ENCODE peak calls at places on chromosomes 6 and 20, in seven cellular contexts. One of them, this sample, is unnamed.
A peak's percentile ranks its signal among the peaks of the same experiment; 100 is the strongest.

GRCh38 chr6:80143312-80143960 is 37.0 kb downstream of the BCKDHB start:
- DNase-seq in mesothelial cell of epicardium: no peak
- DNase-seq in GM04503: peak; percentile 64
- DNase-seq in MCF 10A: peak; percentile 98
- DNase-seq in HT1080: peak; percentile 87
- DNase-seq in activated T-cell treated with anti-CD3 and anti-CD28 coated beads for 1 hour: no peak
- DNase-seq in activated effector memory CD4-positive, alpha-beta T cell treated with anti-CD3 and anti-CD28 coated beads, Interleukin-2, amount 50 U/mL, for 16 hours: no peak
- DNase-seq in this sample: peak; percentile 46

GRCh38 chr6:38570750-38571149 is 69.0 kb downstream of the BTBD9 start:
- DNase-seq in mesothelial cell of epicardium: no peak
- DNase-seq in GM04503: no peak
- DNase-seq in MCF 10A: peak; percentile 5
- DNase-seq in HT1080: no peak
- DNase-seq in activated T-cell treated with anti-CD3 and anti-CD28 coated beads for 1 hour: no peak
- DNase-seq in activated effector memory CD4-positive, alpha-beta T cell treated with anti-CD3 and anti-CD28 coated beads, Interleukin-2, amount 50 U/mL, for 16 hours: no peak
- DNase-seq in this sample: no peak

GRCh38 chr6:108001696-108002231 is 43.8 kb upstream of the SEC63 start:
- DNase-seq in mesothelial cell of epicardium: no peak
- DNase-seq in GM04503: no peak
- DNase-seq in MCF 10A: no peak
- DNase-seq in HT1080: no peak
- DNase-seq in activated T-cell treated with anti-CD3 and anti-CD28 coated beads for 1 hour: no peak
- DNase-seq in activated effector memory CD4-positive, alpha-beta T cell treated with anti-CD3 and anti-CD28 coated beads, Interleukin-2, amount 50 U/mL, for 16 hours: no peak
- DNase-seq in this sample: no peak

GRCh38 chr6:113847435-113847834 is 9.7 kb upstream of the MARCKS start:
- DNase-seq in mesothelial cell of epicardium: no peak
- DNase-seq in GM04503: no peak
- DNase-seq in MCF 10A: no peak
- DNase-seq in HT1080: peak; percentile 29
- DNase-seq in activated T-cell treated with anti-CD3 and anti-CD28 coated beads for 1 hour: no peak
- DNase-seq in activated effector memory CD4-positive, alpha-beta T cell treated with anti-CD3 and anti-CD28 coated beads, Interleukin-2, amount 50 U/mL, for 16 hours: no peak
- DNase-seq in this sample: no peak

GRCh38 chr6:108080010-108080780 is 5.7 kb upstream of the OSTM1 start:
- DNase-seq in mesothelial cell of epicardium: no peak
- DNase-seq in GM04503: peak; percentile 16
- DNase-seq in MCF 10A: peak; percentile 30
- DNase-seq in HT1080: peak; percentile 54
- DNase-seq in activated T-cell treated with anti-CD3 and anti-CD28 coated beads for 1 hour: no peak
- DNase-seq in activated effector memory CD4-positive, alpha-beta T cell treated with anti-CD3 and anti-CD28 coated beads, Interleukin-2, amount 50 U/mL, for 16 hours: no peak
- DNase-seq in this sample: no peak

GRCh38 chr20:6122111-6122872 is 538 bp downstream of the FERMT1 start:
- DNase-seq in mesothelial cell of epicardium: peak; percentile 47
- DNase-seq in GM04503: no peak
- DNase-seq in MCF 10A: peak; percentile 54
- DNase-seq in HT1080: peak; percentile 15
- DNase-seq in activated T-cell treated with anti-CD3 and anti-CD28 coated beads for 1 hour: no peak
- DNase-seq in activated effector memory CD4-positive, alpha-beta T cell treated with anti-CD3 and anti-CD28 coated beads, Interleukin-2, amount 50 U/mL, for 16 hours: no peak
- DNase-seq in this sample: no peak

GRCh38 chr6:145814035-145814500 is 527 bp downstream of the FBXO30 start:
- DNase-seq in mesothelial cell of epicardium: no peak
- DNase-seq in GM04503: no peak
- DNase-seq in MCF 10A: peak; percentile 66
- DNase-seq in HT1080: no peak
- DNase-seq in activated T-cell treated with anti-CD3 and anti-CD28 coated beads for 1 hour: no peak
- DNase-seq in activated effector memory CD4-positive, alpha-beta T cell treated with anti-CD3 and anti-CD28 coated beads, Interleukin-2, amount 50 U/mL, for 16 hours: peak; percentile 73
- DNase-seq in this sample: no peak

GRCh38 chr6:169271158-169271936 is 17.7 kb upstream of the THBS2 start:
- DNase-seq in mesothelial cell of epicardium: no peak
- DNase-seq in GM04503: no peak
- DNase-seq in MCF 10A: no peak
- DNase-seq in HT1080: no peak
- DNase-seq in activated T-cell treated with anti-CD3 and anti-CD28 coated beads for 1 hour: no peak
- DNase-seq in activated effector memory CD4-positive, alpha-beta T cell treated with anti-CD3 and anti-CD28 coated beads, Interleukin-2, amount 50 U/mL, for 16 hours: no peak
- DNase-seq in this sample: no peak

GRCh38 chr6:169371344-169372144 is 117.9 kb upstream of the THBS2 start:
- DNase-seq in mesothelial cell of epicardium: no peak
- DNase-seq in GM04503: no peak
- DNase-seq in MCF 10A: peak; percentile 22
- DNase-seq in HT1080: peak; percentile 21
- DNase-seq in activated T-cell treated with anti-CD3 and anti-CD28 coated beads for 1 hour: no peak
- DNase-seq in activated effector memory CD4-positive, alpha-beta T cell treated with anti-CD3 and anti-CD28 coated beads, Interleukin-2, amount 50 U/mL, for 16 hours: no peak
- DNase-seq in this sample: no peak

GRCh38 chr6:90286884-90287488 is 9.7 kb downstream of the BACH2 start:
- DNase-seq in mesothelial cell of epicardium: no peak
- DNase-seq in GM04503: no peak
- DNase-seq in MCF 10A: peak; percentile 69
- DNase-seq in HT1080: peak; percentile 59
- DNase-seq in activated T-cell treated with anti-CD3 and anti-CD28 coated beads for 1 hour: no peak
- DNase-seq in activated effector memory CD4-positive, alpha-beta T cell treated with anti-CD3 and anti-CD28 coated beads, Interleukin-2, amount 50 U/mL, for 16 hours: peak; percentile 79
- DNase-seq in this sample: no peak

GRCh38 chr6:70685494-70686180 is 18.0 kb downstream of the SMAP1 start:
- DNase-seq in mesothelial cell of epicardium: no peak
- DNase-seq in GM04503: no peak
- DNase-seq in MCF 10A: no peak
- DNase-seq in HT1080: no peak
- DNase-seq in activated T-cell treated with anti-CD3 and anti-CD28 coated beads for 1 hour: no peak
- DNase-seq in activated effector memory CD4-positive, alpha-beta T cell treated with anti-CD3 and anti-CD28 coated beads, Interleukin-2, amount 50 U/mL, for 16 hours: no peak
- DNase-seq in this sample: no peak

GRCh38 chr6:89110288-89110687 is 7.6 kb downstream of the SRSF12 start:
- DNase-seq in mesothelial cell of epicardium: no peak
- DNase-seq in GM04503: no peak
- DNase-seq in MCF 10A: no peak
- DNase-seq in HT1080: no peak
- DNase-seq in activated T-cell treated with anti-CD3 and anti-CD28 coated beads for 1 hour: no peak
- DNase-seq in activated effector memory CD4-positive, alpha-beta T cell treated with anti-CD3 and anti-CD28 coated beads, Interleukin-2, amount 50 U/mL, for 16 hours: no peak
- DNase-seq in this sample: no peak

GRCh38 chr6:168219804-168220203 is 99.8 kb downstream of the DACT2 start:
- DNase-seq in mesothelial cell of epicardium: no peak
- DNase-seq in GM04503: no peak
- DNase-seq in MCF 10A: no peak
- DNase-seq in HT1080: no peak
- DNase-seq in activated T-cell treated with anti-CD3 and anti-CD28 coated beads for 1 hour: no peak
- DNase-seq in activated effector memory CD4-positive, alpha-beta T cell treated with anti-CD3 and anti-CD28 coated beads, Interleukin-2, amount 50 U/mL, for 16 hours: no peak
- DNase-seq in this sample: no peak

GRCh38 chr20:63056236-63057132 is 49.7 kb upstream of the BHLHE23 start:
- DNase-seq in mesothelial cell of epicardium: peak; percentile 77
- DNase-seq in GM04503: no peak
- DNase-seq in MCF 10A: peak; percentile 11
- DNase-seq in HT1080: no peak
- DNase-seq in activated T-cell treated with anti-CD3 and anti-CD28 coated beads for 1 hour: peak; percentile 38
- DNase-seq in activated effector memory CD4-positive, alpha-beta T cell treated with anti-CD3 and anti-CD28 coated beads, Interleukin-2, amount 50 U/mL, for 16 hours: peak; percentile 81
- DNase-seq in this sample: no peak

GRCh38 chr20:47727909-47728361 is 57.3 kb downstream of the SULF2 start:
- DNase-seq in mesothelial cell of epicardium: no peak
- DNase-seq in GM04503: no peak
- DNase-seq in MCF 10A: no peak
- DNase-seq in HT1080: no peak
- DNase-seq in activated T-cell treated with anti-CD3 and anti-CD28 coated beads for 1 hour: no peak
- DNase-seq in activated effector memory CD4-positive, alpha-beta T cell treated with anti-CD3 and anti-CD28 coated beads, Interleukin-2, amount 50 U/mL, for 16 hours: peak; percentile 63
- DNase-seq in this sample: no peak

GRCh38 chr20:38673261-38673660 is 51.0 kb upstream of the SLC32A1 start:
- DNase-seq in mesothelial cell of epicardium: no peak
- DNase-seq in GM04503: no peak
- DNase-seq in MCF 10A: no peak
- DNase-seq in HT1080: no peak
- DNase-seq in activated T-cell treated with anti-CD3 and anti-CD28 coated beads for 1 hour: no peak
- DNase-seq in activated effector memory CD4-positive, alpha-beta T cell treated with anti-CD3 and anti-CD28 coated beads, Interleukin-2, amount 50 U/mL, for 16 hours: no peak
- DNase-seq in this sample: no peak

GRCh38 chr6:43769526-43770416 is at the start of gene VEGFA:
- DNase-seq in mesothelial cell of epicardium: peak; percentile 96
- DNase-seq in GM04503: peak; percentile 47
- DNase-seq in MCF 10A: peak; percentile 87
- DNase-seq in HT1080: peak; percentile 85
- DNase-seq in activated T-cell treated with anti-CD3 and anti-CD28 coated beads for 1 hour: peak; percentile 89
- DNase-seq in activated effector memory CD4-positive, alpha-beta T cell treated with anti-CD3 and anti-CD28 coated beads, Interleukin-2, amount 50 U/mL, for 16 hours: peak; percentile 95
- DNase-seq in this sample: peak; percentile 62

GRCh38 chr20:2515203-2515602 is 6.5 kb upstream of the ZNF343 start:
- DNase-seq in mesothelial cell of epicardium: no peak
- DNase-seq in GM04503: no peak
- DNase-seq in MCF 10A: no peak
- DNase-seq in HT1080: no peak
- DNase-seq in activated T-cell treated with anti-CD3 and anti-CD28 coated beads for 1 hour: no peak
- DNase-seq in activated effector memory CD4-positive, alpha-beta T cell treated with anti-CD3 and anti-CD28 coated beads, Interleukin-2, amount 50 U/mL, for 16 hours: no peak
- DNase-seq in this sample: no peak

GRCh38 chr6:157823001-157823522 is at the start of gene SNX9:
- DNase-seq in mesothelial cell of epicardium: peak; percentile 63
- DNase-seq in GM04503: no peak
- DNase-seq in MCF 10A: peak; percentile 70
- DNase-seq in HT1080: peak; percentile 39
- DNase-seq in activated T-cell treated with anti-CD3 and anti-CD28 coated beads for 1 hour: peak; percentile 51
- DNase-seq in activated effector memory CD4-positive, alpha-beta T cell treated with anti-CD3 and anti-CD28 coated beads, Interleukin-2, amount 50 U/mL, for 16 hours: peak; percentile 90
- DNase-seq in this sample: peak; percentile 43

GRCh38 chr6:128759901-128760300 is 123.0 kb upstream of the LAMA2 start:
- DNase-seq in mesothelial cell of epicardium: no peak
- DNase-seq in GM04503: no peak
- DNase-seq in MCF 10A: no peak
- DNase-seq in HT1080: no peak
- DNase-seq in activated T-cell treated with anti-CD3 and anti-CD28 coated beads for 1 hour: no peak
- DNase-seq in activated effector memory CD4-positive, alpha-beta T cell treated with anti-CD3 and anti-CD28 coated beads, Interleukin-2, amount 50 U/mL, for 16 hours: no peak
- DNase-seq in this sample: no peak

GRCh38 chr20:4666001-4666470 is 55.7 kb upstream of the PRND start:
- DNase-seq in mesothelial cell of epicardium: no peak
- DNase-seq in GM04503: no peak
- DNase-seq in MCF 10A: peak; percentile 80
- DNase-seq in HT1080: peak; percentile 97
- DNase-seq in activated T-cell treated with anti-CD3 and anti-CD28 coated beads for 1 hour: peak; percentile 16
- DNase-seq in activated effector memory CD4-positive, alpha-beta T cell treated with anti-CD3 and anti-CD28 coated beads, Interleukin-2, amount 50 U/mL, for 16 hours: peak; percentile 83
- DNase-seq in this sample: no peak

GRCh38 chr6:85923013-85923430 is 280.3 kb upstream of the SYNCRIP start:
- DNase-seq in mesothelial cell of epicardium: no peak
- DNase-seq in GM04503: peak; percentile 21
- DNase-seq in MCF 10A: peak; percentile 71
- DNase-seq in HT1080: peak; percentile 67
- DNase-seq in activated T-cell treated with anti-CD3 and anti-CD28 coated beads for 1 hour: no peak
- DNase-seq in activated effector memory CD4-positive, alpha-beta T cell treated with anti-CD3 and anti-CD28 coated beads, Interleukin-2, amount 50 U/mL, for 16 hours: no peak
- DNase-seq in this sample: peak; percentile 58

GRCh38 chr6:47669684-47670515 is 28.5 kb upstream of the ADGRF4 start:
- DNase-seq in mesothelial cell of epicardium: no peak
- DNase-seq in GM04503: no peak
- DNase-seq in MCF 10A: peak; percentile 82
- DNase-seq in HT1080: peak; percentile 13
- DNase-seq in activated T-cell treated with anti-CD3 and anti-CD28 coated beads for 1 hour: no peak
- DNase-seq in activated effector memory CD4-positive, alpha-beta T cell treated with anti-CD3 and anti-CD28 coated beads, Interleukin-2, amount 50 U/mL, for 16 hours: no peak
- DNase-seq in this sample: peak; percentile 60

GRCh38 chr6:119390276-119390793 is 40.8 kb upstream of the MAN1A1 start:
- DNase-seq in mesothelial cell of epicardium: no peak
- DNase-seq in GM04503: no peak
- DNase-seq in MCF 10A: no peak
- DNase-seq in HT1080: peak; percentile 28
- DNase-seq in activated T-cell treated with anti-CD3 and anti-CD28 coated beads for 1 hour: no peak
- DNase-seq in activated effector memory CD4-positive, alpha-beta T cell treated with anti-CD3 and anti-CD28 coated beads, Interleukin-2, amount 50 U/mL, for 16 hours: no peak
- DNase-seq in this sample: no peak

GRCh38 chr20:63183422-63184146 is 32.3 kb downstream of the YTHDF1 start:
- DNase-seq in mesothelial cell of epicardium: no peak
- DNase-seq in GM04503: no peak
- DNase-seq in MCF 10A: peak; percentile 49
- DNase-seq in HT1080: no peak
- DNase-seq in activated T-cell treated with anti-CD3 and anti-CD28 coated beads for 1 hour: peak; percentile 40
- DNase-seq in activated effector memory CD4-positive, alpha-beta T cell treated with anti-CD3 and anti-CD28 coated beads, Interleukin-2, amount 50 U/mL, for 16 hours: peak; percentile 82
- DNase-seq in this sample: no peak

GRCh38 chr6:23244300-23244699 is 674.9 kb downstream of the HDGFL1 start:
- DNase-seq in mesothelial cell of epicardium: no peak
- DNase-seq in GM04503: no peak
- DNase-seq in MCF 10A: peak; percentile 77
- DNase-seq in HT1080: peak; percentile 60
- DNase-seq in activated T-cell treated with anti-CD3 and anti-CD28 coated beads for 1 hour: no peak
- DNase-seq in activated effector memory CD4-positive, alpha-beta T cell treated with anti-CD3 and anti-CD28 coated beads, Interleukin-2, amount 50 U/mL, for 16 hours: no peak
- DNase-seq in this sample: no peak

GRCh38 chr6:121830759-121831158 is 395.3 kb downstream of the GJA1 start:
- DNase-seq in mesothelial cell of epicardium: no peak
- DNase-seq in GM04503: no peak
- DNase-seq in MCF 10A: no peak
- DNase-seq in HT1080: no peak
- DNase-seq in activated T-cell treated with anti-CD3 and anti-CD28 coated beads for 1 hour: no peak
- DNase-seq in activated effector memory CD4-positive, alpha-beta T cell treated with anti-CD3 and anti-CD28 coated beads, Interleukin-2, amount 50 U/mL, for 16 hours: no peak
- DNase-seq in this sample: no peak

GRCh38 chr6:16832027-16832688 is 70.9 kb upstream of the ATXN1 start:
- DNase-seq in mesothelial cell of epicardium: no peak
- DNase-seq in GM04503: no peak
- DNase-seq in MCF 10A: no peak
- DNase-seq in HT1080: no peak
- DNase-seq in activated T-cell treated with anti-CD3 and anti-CD28 coated beads for 1 hour: no peak
- DNase-seq in activated effector memory CD4-positive, alpha-beta T cell treated with anti-CD3 and anti-CD28 coated beads, Interleukin-2, amount 50 U/mL, for 16 hours: no peak
- DNase-seq in this sample: no peak

GRCh38 chr6:42968126-42968701 is 7.7 kb downstream of the GNMT start:
- DNase-seq in mesothelial cell of epicardium: no peak
- DNase-seq in GM04503: no peak
- DNase-seq in MCF 10A: no peak
- DNase-seq in HT1080: no peak
- DNase-seq in activated T-cell treated with anti-CD3 and anti-CD28 coated beads for 1 hour: no peak
- DNase-seq in activated effector memory CD4-positive, alpha-beta T cell treated with anti-CD3 and anti-CD28 coated beads, Interleukin-2, amount 50 U/mL, for 16 hours: no peak
- DNase-seq in this sample: no peak

GRCh38 chr6:97394160-97394748 is 111.2 kb upstream of the MMS22L start:
- DNase-seq in mesothelial cell of epicardium: peak; percentile 39
- DNase-seq in GM04503: peak; percentile 10
- DNase-seq in MCF 10A: peak; percentile 74
- DNase-seq in HT1080: peak; percentile 45
- DNase-seq in activated T-cell treated with anti-CD3 and anti-CD28 coated beads for 1 hour: peak; percentile 7
- DNase-seq in activated effector memory CD4-positive, alpha-beta T cell treated with anti-CD3 and anti-CD28 coated beads, Interleukin-2, amount 50 U/mL, for 16 hours: peak; percentile 64
- DNase-seq in this sample: peak; percentile 29

This sample was measured in DMS153.